ENCODE peak calls at places on chromosomes 7 and 10, in five cellular contexts. T is mesenchymal stem cell, K is IMR-90, M is neuronal stem cell, X is H1. Y is an unnamed sample.
A peak's percentile ranks its signal among the peaks of the same experiment; 100 is the strongest.

GRCh38 chr10:44380829-44381600 is 3.9 kb downstream of the CXCL12 start:
- DNase-seq in M (no peak), T (no peak), X (no peak), K (no peak), Y (no peak)

GRCh38 chr7:153381275-153382119 is 621.9 kb downstream of the ACTR3B start:
- DNase-seq in T (no peak), X (peak; percentile 25), K (no peak), M (peak; percentile 67), Y (peak; percentile 42)

GRCh38 chr7:158824028-158824427 is 5.3 kb downstream of the ESYT2 start:
- DNase-seq in T (no peak), M (no peak), X (no peak), K (no peak), Y (no peak)

GRCh38 chr7:26510226-26510957 is 218.7 kb downstream of the SNX10 start:
- DNase-seq in K (no peak), T (no peak), M (no peak), X (no peak), Y (no peak)

GRCh38 chr10:62062752-62063512 is 161.4 kb downstream of the ARID5B start:
- DNase-seq in T (peak; percentile 73), M (no peak), X (no peak), K (no peak), Y (no peak)

GRCh38 chr10:27252267-27253000 is 11.8 kb upstream of the ACBD5 start:
- DNase-seq in X (no peak), K (peak; percentile 27), M (no peak), T (peak; percentile 31), Y (peak; percentile 62)

GRCh38 chr10:85995791-85996190 is 370.8 kb downstream of the GRID1 start:
- DNase-seq in X (no peak), K (peak; percentile 0), T (no peak), M (no peak), Y (peak; percentile 49)

GRCh38 chr7:35399216-35399615 is 145.3 kb upstream of the TBX20 start:
- DNase-seq in M (no peak), X (no peak), K (no peak), T (no peak), Y (no peak)

GRCh38 chr10:31121074-31121685 is 89.5 kb upstream of the ZNF438 start:
- DNase-seq in T (no peak), K (peak; percentile 31), X (no peak), M (no peak), Y (no peak)

GRCh38 chr7:158529181-158530096 is 58.2 kb downstream of the PTPRN2 start:
- DNase-seq in M (no peak), T (no peak), X (no peak), K (no peak), Y (peak; percentile 3)

GRCh38 chr10:85863301-85864172 is 503.1 kb downstream of the GRID1 start:
- DNase-seq in X (no peak), M (no peak), K (no peak), T (peak; percentile 20), Y (no peak)

GRCh38 chr7:830069-830468 is 2.2 kb upstream of the SUN1 start:
- DNase-seq in T (no peak), M (no peak), X (no peak), K (no peak), Y (no peak)

GRCh38 chr10:26448706-26449435 is 10.7 kb downstream of the APBB1IP start:
- DNase-seq in T (no peak), K (no peak), M (no peak), X (no peak), Y (no peak)

GRCh38 chr10:43199684-43200537 is 61.7 kb downstream of the CSGALNACT2 start:
- DNase-seq in M (no peak), T (no peak), X (no peak), K (no peak), Y (no peak)

GRCh38 chr10:126955934-126956711 is 50.9 kb downstream of the DOCK1 start:
- DNase-seq in T (no peak), M (no peak), K (no peak), X (no peak), Y (no peak)

GRCh38 chr10:75233444-75234016 is 2.2 kb downstream of the COMTD1 start:
- DNase-seq in X (no peak), M (no peak), K (no peak), T (no peak), Y (no peak)

GRCh38 chr10:119542357-119542989 is at the start of gene RGS10:
- DNase-seq in K (peak; percentile 72), T (peak; percentile 78), M (peak; percentile 41), X (no peak), Y (peak; percentile 81)

DNA sequence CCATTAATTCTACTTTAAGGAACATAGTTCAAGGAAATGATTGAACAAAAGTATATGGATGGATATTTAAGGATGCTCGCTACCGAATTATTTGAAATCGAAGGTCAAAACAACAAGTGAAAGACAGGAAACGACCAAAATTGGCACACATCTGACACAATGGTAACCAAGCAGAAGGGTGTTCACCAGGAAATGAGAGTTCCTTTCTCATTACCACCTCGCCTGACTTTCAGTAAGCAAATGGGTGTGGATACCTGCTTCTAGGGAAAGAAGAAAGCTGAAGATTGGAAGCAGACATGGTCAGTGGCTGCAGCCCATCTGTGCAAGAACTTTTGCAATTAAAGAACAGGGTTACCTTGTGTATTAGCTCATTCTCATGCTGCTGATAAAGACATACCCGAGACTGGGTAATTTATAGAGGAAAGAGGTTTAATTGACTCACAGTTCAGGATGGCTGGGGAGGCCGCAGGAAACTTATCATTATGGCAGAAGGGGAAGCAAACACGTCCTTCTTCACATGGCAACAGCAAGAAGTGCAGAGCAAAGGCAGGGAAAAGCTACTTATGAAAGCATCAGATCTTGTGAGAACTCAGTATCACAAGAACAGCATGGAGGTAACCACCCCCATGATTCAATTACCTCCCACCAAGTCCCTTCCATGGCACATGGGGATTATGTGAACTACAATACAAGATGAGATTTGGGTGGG is 6.2 kb upstream of the TMEM273 start:
- DNase-seq in M (no peak), K (no peak), X (no peak), T (no peak), Y (no peak)
- H3K4ac ChIP-seq in M (no peak overlapping the region), K (no peak overlapping the region), X (no peak overlapping the region), T (no peak overlapping the region), Y (no peak overlapping the region)

GRCh38 chr10:18565006-18565405 is 86.4 kb downstream of the NSUN6 start:
- DNase-seq in X (no peak), T (no peak), K (no peak), M (no peak), Y (no peak)

GRCh38 chr10:18567343-18567856 is 84.0 kb downstream of the NSUN6 start:
- DNase-seq in X (no peak), M (no peak), K (no peak), T (no peak), Y (no peak)

GRCh38 chr10:18561861-18562551 is 89.4 kb downstream of the NSUN6 start:
- DNase-seq in X (no peak), K (no peak), M (no peak), T (no peak), Y (no peak)

GRCh38 chr10:18566177-18566576 is 85.2 kb downstream of the NSUN6 start:
- DNase-seq in T (no peak), K (no peak), X (no peak), M (no peak), Y (no peak)

DNA sequence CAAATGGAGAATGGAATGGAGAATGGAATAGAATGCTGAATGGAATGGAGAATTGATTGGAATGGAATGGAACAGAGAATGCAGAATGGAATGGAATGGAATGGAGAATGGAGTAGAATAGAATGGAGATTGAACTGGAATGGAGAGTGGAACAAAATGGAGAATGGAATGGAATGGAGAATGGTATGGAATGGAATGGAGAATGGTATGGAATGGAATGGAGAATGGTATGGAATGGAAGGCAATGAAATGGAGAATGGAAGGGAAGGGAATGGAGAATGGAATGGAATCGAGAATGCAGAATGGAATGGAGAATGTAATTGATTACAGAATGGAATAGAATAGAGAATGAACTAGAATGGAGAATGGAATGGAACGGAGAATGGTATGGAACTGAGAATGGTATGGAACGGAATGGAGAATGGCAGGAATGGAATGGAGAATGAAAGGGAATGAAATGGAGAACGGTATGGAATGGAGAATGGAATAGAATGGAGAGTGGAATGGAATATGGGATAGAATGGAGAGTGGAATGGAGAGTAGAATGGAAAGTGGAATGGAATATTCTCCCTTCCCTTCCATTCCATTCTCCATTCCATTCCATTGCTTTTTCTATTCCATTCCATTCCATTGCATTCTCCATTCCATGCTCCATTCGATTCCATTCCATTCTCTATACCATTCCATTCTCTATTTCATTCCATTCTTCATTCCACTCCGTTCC is 88.2 kb downstream of the NSUN6 start:
- DNase-seq in K (no peak), T (no peak), X (no peak), M (no peak), Y (no peak)
- H3K9me3 ChIP-seq in K (no peaks in the 10 kb centered on the region), T (peaks cover 81% of the 10 kb centered on the region), X (no peaks in the 10 kb centered on the region), M (peaks cover 10% of the 10 kb centered on the region), Y (no peaks in the 10 kb centered on the region)

GRCh38 chr10:6068422-6068821 is 6.3 kb upstream of the IL2RA start:
- DNase-seq in M (no peak), X (no peak), T (no peak), K (no peak), Y (no peak)
- H3K4me3 ChIP-seq in M (no peak overlapping the region), X (no peak overlapping the region), T (no peak overlapping the region), K (no peak overlapping the region), Y (no peak overlapping the region)

GRCh38 chr10:18651324-18652007 is at the start of gene NSUN6:
- DNase-seq in X (peak; percentile 50), T (peak; percentile 93), M (peak; percentile 77), K (peak; percentile 85), Y (peak; percentile 71)
- H3K4ac ChIP-seq in X (peak within 1 kb of the TSS; percentile 2), T (peak within 1 kb of the TSS; percentile 24), M (no peak within 1 kb of the TSS), K (peak within 1 kb of the TSS; percentile 88), Y (peak within 1 kb of the TSS; percentile 11)

DNA sequence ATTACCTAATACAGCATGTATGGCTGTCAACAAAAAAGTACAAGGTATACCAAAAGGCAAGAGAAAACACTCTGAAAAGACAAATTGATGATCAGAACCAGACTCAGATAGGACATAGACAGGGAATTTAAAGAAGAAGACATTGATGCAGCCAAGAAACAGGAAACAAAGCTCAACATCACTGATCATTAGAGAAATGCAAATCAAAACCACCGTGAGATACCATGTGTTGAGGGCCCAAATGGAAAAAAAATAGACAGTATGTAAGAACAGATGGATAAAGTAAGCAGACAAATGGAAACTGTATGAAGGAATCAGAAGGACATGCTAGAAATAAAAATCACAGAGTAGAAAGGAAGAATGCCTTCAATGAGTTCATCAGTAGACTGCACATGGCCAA is 23.3 kb downstream of the CARD11 start:
- DNase-seq in K (no peak), X (no peak), M (no peak), T (no peak), Y (no peak)
- H3K9me3 ChIP-seq in K (peaks cover 1% of the 10 kb centered on the region), X (peaks cover 4% of the 10 kb centered on the region), M (no peaks in the 10 kb centered on the region), T (peaks cover 23% of the 10 kb centered on the region), Y (no peaks in the 10 kb centered on the region)

GRCh38 chr7:155381852-155382801 is 75.8 kb upstream of the EN2 start:
- DNase-seq in X (no peak), T (no peak), M (no peak), K (no peak), Y (no peak)
- H3K4me3 ChIP-seq in X (peak overlapping the region; percentile 45), T (peak overlapping the region; percentile 66), M (peak overlapping the region; percentile 73), K (no peak overlapping the region), Y (peak overlapping the region; percentile 46)

DNA sequence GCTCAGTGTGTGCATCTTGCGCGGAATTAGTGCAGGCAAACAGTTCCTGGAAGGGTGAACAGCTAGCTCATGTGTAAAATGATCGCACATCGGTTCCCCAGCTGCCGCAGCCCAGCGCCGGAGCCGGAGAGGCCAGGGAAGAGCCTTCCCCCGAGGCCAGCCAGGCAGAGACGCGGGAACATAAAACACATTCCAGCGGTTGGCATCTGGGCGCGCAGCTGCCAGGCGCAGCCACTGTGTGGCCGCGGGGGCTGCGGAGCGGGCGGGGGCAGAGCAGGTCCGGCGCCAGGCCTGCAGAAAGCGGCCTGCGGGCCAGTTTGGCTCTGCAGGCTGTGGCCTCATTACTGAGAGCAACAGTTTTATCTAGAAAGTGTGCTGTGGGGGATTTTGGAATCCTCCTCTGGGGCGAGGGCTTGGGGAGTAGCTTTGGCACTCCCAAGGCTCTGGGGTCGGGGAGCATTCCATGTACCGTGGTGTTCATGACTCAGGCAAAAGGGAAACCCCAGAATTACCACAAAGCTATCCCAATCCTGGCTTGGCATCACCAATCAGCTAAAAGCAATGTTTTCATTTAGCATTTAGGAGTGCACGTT is 74.3 kb downstream of the SAMD9 start:
- DNase-seq in K (peak; percentile 96), X (no peak), M (peak; percentile 53), T (peak; percentile 90), Y (no peak)
- H3K4ac ChIP-seq in K (peak overlapping the region; percentile 95), X (peak overlapping the region; percentile 66), M (no peak overlapping the region), T (peak overlapping the region; percentile 47), Y (no peak overlapping the region)

Y was measured in trophoblast cell.